ENCODE peak calls at places on chromosomes 7 and 10, in six cellular contexts. I is neuronal stem cell, U is H9, J is IMR-90, P is H1, F is mesendoderm. R is an unnamed sample.

GRCh38 chr7:27774717-27775328 is 34.9 kb downstream of the TAX1BP1 start:
- DNase-seq in I (peak; percentile 5), U (no peak), J (peak; percentile 58), P (no peak), F (peak; percentile 29), R (peak; percentile 64)

GRCh38 chr10:59879363-59879935 is 26.9 kb downstream of the CCDC6 start:
- DNase-seq in I (no peak), U (no peak), J (no peak), P (no peak), F (no peak), R (no peak)

GRCh38 chr10:125442856-125443540 is 240.0 kb downstream of the TEX36 start:
- DNase-seq in I (no peak), U (no peak), J (peak; percentile 35), P (no peak), F (no peak), R (no peak)

GRCh38 chr7:127250312-127251047 is 2.3 kb downstream of the GRM8 start:
- DNase-seq in I (no peak), U (no peak), J (no peak), P (no peak), F (no peak), R (no peak)

GRCh38 chr10:125160856-125161569 is 650 bp upstream of the CTBP2 start:
- DNase-seq in I (peak; percentile 90), U (peak; percentile 90), J (peak; percentile 85), P (peak; percentile 86), F (peak; percentile 97), R (peak; percentile 61)

GRCh38 chr10:123136806-123137642 is 1.3 kb downstream of the HMX3 start:
- DNase-seq in I (no peak), U (peak; percentile 76), J (no peak), P (peak; percentile 80), F (peak; percentile 84), R (no peak)

GRCh38 chr10:78656815-78657621 is 411.7 kb upstream of the ZMIZ1 start:
- DNase-seq in I (peak; percentile 99), U (no peak), J (no peak), P (no peak), F (peak; percentile 3), R (no peak)

GRCh38 chr7:39054731-39055130 is 77.0 kb downstream of the POU6F2 start:
- DNase-seq in I (no peak), U (no peak), J (no peak), P (no peak), F (peak; percentile 15), R (no peak)

GRCh38 chr7:46576950-46577349 is 655.9 kb upstream of the IGFBP3 start:
- DNase-seq in I (no peak), U (no peak), J (peak; percentile 55), P (no peak), F (no peak), R (peak; percentile 14)

GRCh38 chr7:15600298-15600697 is 38.5 kb upstream of the AGMO start:
- DNase-seq in I (no peak), U (peak; percentile 56), J (no peak), P (peak; percentile 44), F (no peak), R (no peak)

GRCh38 chr10:132616170-132616994 is 78.8 kb downstream of the INPP5A start:
- DNase-seq in I (no peak), U (no peak), J (no peak), P (no peak), F (no peak), R (no peak)

GRCh38 chr7:152894295-152895170 is 135.0 kb downstream of the ACTR3B start:
- DNase-seq in I (peak; percentile 47), U (peak; percentile 66), J (no peak), P (peak; percentile 85), F (peak; percentile 49), R (no peak)

GRCh38 chr10:30434273-30435067 is 486 bp downstream of the MAP3K8 start:
- DNase-seq in I (peak; percentile 45), U (peak; percentile 72), J (peak; percentile 74), P (peak; percentile 78), F (peak; percentile 83), R (peak; percentile 86)

GRCh38 chr10:114611617-114612016 is 46.5 kb downstream of the ABLIM1 start:
- DNase-seq in I (no peak), U (no peak), J (peak; percentile 40), P (no peak), F (no peak), R (no peak)

GRCh38 chr10:70051878-70052277 is 768 bp upstream of the MACROH2A2 start:
- DNase-seq in I (no peak), U (no peak), J (no peak), P (no peak), F (no peak), R (no peak)

GRCh38 chr7:116407165-116407564 is 92.4 kb upstream of the CAV2 start:
- DNase-seq in I (no peak), U (no peak), J (peak; percentile 23), P (no peak), F (no peak), R (peak; percentile 28)

GRCh38 chr10:33335800-33336605 is 1.5 kb upstream of the NRP1 start:
- DNase-seq in I (peak; percentile 35), U (peak; percentile 49), J (peak; percentile 44), P (peak; percentile 71), F (peak; percentile 50), R (peak; percentile 44)

GRCh38 chr7:83976302-83976701 is 218.3 kb downstream of the SEMA3A start:
- DNase-seq in I (peak; percentile 11), U (no peak), J (peak; percentile 44), P (no peak), F (peak; percentile 14), R (peak; percentile 70)

GRCh38 chr10:10209152-10209551 is 808.5 kb upstream of the CELF2 start:
- DNase-seq in I (no peak), U (no peak), J (peak; percentile 59), P (no peak), F (peak; percentile 30), R (peak; percentile 2)

GRCh38 chr10:24382979-24383663 is 174.2 kb downstream of the KIAA1217 start:
- DNase-seq in I (no peak), U (peak; percentile 34), J (no peak), P (no peak), F (peak; percentile 94), R (peak; percentile 68)

GRCh38 chr7:121383235-121383634 is 12.9 kb downstream of the FAM3C start:
- DNase-seq in I (no peak), U (no peak), J (no peak), P (no peak), F (no peak), R (no peak)

GRCh38 chr7:13778967-13779366 is 210.5 kb downstream of the ETV1 start:
- DNase-seq in I (no peak), U (no peak), J (peak; percentile 35), P (no peak), F (no peak), R (no peak)

GRCh38 chr7:67771840-67772605 is 775.4 kb downstream of the TYW1 start:
- DNase-seq in I (no peak), U (no peak), J (no peak), P (no peak), F (no peak), R (no peak)

GRCh38 chr10:12969951-12970350 is 31.6 kb downstream of the CCDC3 start:
- DNase-seq in I (no peak), U (no peak), J (no peak), P (no peak), F (no peak), R (no peak)

GRCh38 chr7:24279512-24279911 is 4.5 kb upstream of the NPY start:
- DNase-seq in I (no peak), U (no peak), J (no peak), P (no peak), F (no peak), R (no peak)

GRCh38 chr10:98331888-98332287 is 63.9 kb upstream of the LOXL4 start:
- DNase-seq in I (no peak), U (peak; percentile 85), J (no peak), P (peak; percentile 59), F (peak; percentile 93), R (peak; percentile 27)

GRCh38 chr7:137590071-137590470 is 246.5 kb upstream of the PTN start:
- DNase-seq in I (no peak), U (no peak), J (no peak), P (no peak), F (peak; percentile 53), R (no peak)
- H3K18ac ChIP-seq in I (no peak overlapping the region), U (no peak overlapping the region), J (peak overlapping the region; percentile 87), P (no peak overlapping the region), F (no peak overlapping the region), R (no peak overlapping the region)

GRCh38 chr7:66631471-66631870 is 2.8 kb downstream of the KCTD7 start:
- DNase-seq in I (no peak), U (no peak), J (no peak), P (no peak), F (no peak), R (no peak)
- H3K9ac ChIP-seq in I (no peak overlapping the region), U (no peak overlapping the region), J (no peak overlapping the region), P (no peak overlapping the region), F (no peak overlapping the region), R (no peak overlapping the region)

DNA sequence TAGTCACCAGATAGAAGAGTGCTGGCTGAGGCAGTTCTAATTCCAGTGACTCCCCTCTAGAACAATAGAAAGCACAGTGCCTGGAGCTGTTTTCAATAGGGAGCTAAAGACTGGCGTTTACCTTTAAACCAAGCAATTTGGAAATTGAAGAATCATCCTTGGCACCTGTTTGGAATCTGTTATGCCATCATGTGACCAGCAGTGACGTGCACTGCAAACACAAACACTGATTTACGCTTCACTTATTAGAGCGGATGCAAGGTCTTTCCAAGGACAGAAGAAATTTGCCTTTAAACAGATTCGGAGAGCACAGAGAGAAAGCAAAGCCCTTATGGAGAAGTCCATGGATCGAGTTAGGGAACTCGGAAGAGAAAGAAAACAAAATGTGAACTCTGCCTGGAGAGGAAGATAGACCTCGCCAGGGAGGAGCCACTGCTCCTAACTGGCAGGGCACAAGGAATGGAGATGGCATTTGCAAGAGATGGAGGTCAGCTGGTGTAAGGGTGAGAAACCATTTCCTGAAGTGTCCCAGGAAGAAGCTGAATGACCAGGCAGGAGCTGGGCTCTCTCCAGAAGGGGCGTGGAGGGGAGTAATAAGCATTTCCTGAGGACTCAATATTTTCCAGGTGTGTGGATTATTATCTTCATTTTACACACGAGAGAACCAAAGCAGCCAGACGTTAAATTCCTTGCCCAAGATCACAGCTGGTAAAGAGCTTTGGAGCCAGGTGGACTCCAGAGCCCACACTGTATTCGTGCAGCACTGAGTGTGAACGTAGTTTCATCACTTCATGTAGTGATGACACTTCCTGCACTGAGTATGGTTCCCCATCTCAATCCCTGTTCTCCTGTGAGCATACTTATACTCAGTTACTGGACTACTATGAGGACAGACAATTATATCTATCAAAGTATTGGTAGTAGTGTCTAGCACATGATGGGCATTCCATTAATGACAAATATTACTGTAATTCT is 97.7 kb downstream of the CUBN start:
- DNase-seq in I (no peak), U (no peak), J (no peak), P (no peak), F (peak; percentile 36), R (no peak)
- H3K18ac ChIP-seq in I (peak overlapping the region; percentile 12), U (no peak overlapping the region), J (no peak overlapping the region), P (no peak overlapping the region), F (no peak overlapping the region), R (no peak overlapping the region)

DNA sequence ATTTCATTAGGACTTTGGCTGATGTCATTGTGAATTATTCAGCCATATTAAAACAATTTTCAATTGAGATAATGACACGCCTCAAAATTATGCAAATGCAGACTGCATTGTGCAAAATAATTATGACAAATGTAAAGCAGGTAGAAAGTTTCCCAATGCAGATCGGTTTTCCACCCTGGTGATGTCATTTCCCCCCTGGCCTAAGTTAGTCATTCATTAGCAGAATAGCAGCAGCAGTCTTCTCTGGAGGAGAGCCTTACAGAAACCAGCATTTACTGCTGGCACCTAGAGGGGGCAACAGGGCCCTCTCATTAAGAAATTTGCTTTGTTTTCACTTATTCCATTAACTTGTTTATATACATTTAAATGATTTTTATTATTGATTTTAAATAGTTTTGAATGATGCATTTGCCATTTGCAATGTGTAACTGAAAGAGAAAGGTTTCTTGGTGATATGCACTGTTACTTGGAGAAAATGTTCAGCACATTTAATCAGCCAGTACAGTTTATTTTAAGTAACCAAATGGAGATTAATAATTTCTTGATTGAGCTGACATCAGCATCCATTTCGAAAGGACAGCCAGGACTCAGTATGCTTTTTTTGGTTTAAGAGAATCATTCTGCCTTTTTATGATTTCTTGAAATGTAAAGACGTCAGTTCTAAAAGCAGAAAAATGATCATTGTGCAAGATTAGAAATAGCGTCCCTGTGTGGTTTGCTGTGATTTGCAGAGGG is 3.4 kb downstream of the ARID5B start:
- DNase-seq in I (no peak), U (no peak), J (peak; percentile 80), P (no peak), F (peak; percentile 87), R (peak; percentile 84)
- H3K9ac ChIP-seq in I (no peak overlapping the region), U (no peak overlapping the region), J (peak overlapping the region; percentile 83), P (no peak overlapping the region), F (no peak overlapping the region), R (no peak overlapping the region)